ENCODE peak calls at places on chromosomes 11 and 22, in four cellular contexts. One of them, this sample, is unnamed.
A peak's percentile ranks its signal among the peaks of the same experiment; 100 is the strongest.

GRCh38 chr22:30564766-30565118 is 9.7 kb downstream of the GAL3ST1 start:
- DNase-seq in GM23338: peak; percentile 52
- DNase-seq in PC-3: no peak
- DNase-seq in MM.1S: no peak
- DNase-seq in this sample: no peak

GRCh38 chr11:45383229-45383628 is 97.1 kb upstream of the SYT13 start:
- DNase-seq in MM.1S: peak; percentile 25
- DNase-seq in PC-3: no peak
- DNase-seq in GM23338: no peak
- DNase-seq in this sample: no peak

GRCh38 chr11:128711136-128711535 is 17.3 kb downstream of the FLI1 start:
- DNase-seq in PC-3: peak; percentile 88
- DNase-seq in MM.1S: no peak
- DNase-seq in GM23338: no peak
- DNase-seq in this sample: peak; percentile 38

GRCh38 chr22:44026630-44027511 is 2.8 kb downstream of the PARVB start:
- DNase-seq in MM.1S: peak; percentile 87
- DNase-seq in PC-3: no peak
- DNase-seq in GM23338: no peak
- DNase-seq in this sample: no peak

GRCh38 chr11:116879789-116880402 is 42.5 kb upstream of the APOA1 start:
- DNase-seq in MM.1S: peak; percentile 74
- DNase-seq in GM23338: peak; percentile 81
- DNase-seq in PC-3: peak; percentile 86
- DNase-seq in this sample: peak; percentile 49

GRCh38 chr11:70331901-70332300 is 61.4 kb downstream of the PPFIA1 start:
- DNase-seq in MM.1S: no peak
- DNase-seq in PC-3: no peak
- DNase-seq in GM23338: no peak
- DNase-seq in this sample: no peak

GRCh38 chr22:29871684-29872083 is 11.3 kb upstream of the MTMR3 start:
- DNase-seq in MM.1S: no peak
- DNase-seq in PC-3: no peak
- DNase-seq in GM23338: peak; percentile 19
- DNase-seq in this sample: no peak

GRCh38 chr22:36419177-36419911 is 31.6 kb upstream of the MYH9 start:
- DNase-seq in GM23338: peak; percentile 38
- DNase-seq in PC-3: no peak
- DNase-seq in MM.1S: peak; percentile 84
- DNase-seq in this sample: no peak

GRCh38 chr22:42872821-42873220 is 15.7 kb upstream of the ARFGAP3 start:
- DNase-seq in GM23338: no peak
- DNase-seq in MM.1S: no peak
- DNase-seq in PC-3: no peak
- DNase-seq in this sample: no peak

GRCh38 chr22:25095869-25096268 is 103.8 kb upstream of the CRYBB3 start:
- DNase-seq in PC-3: no peak
- DNase-seq in GM23338: no peak
- DNase-seq in MM.1S: no peak
- DNase-seq in this sample: no peak

GRCh38 chr22:23764931-23765881 is 2.4 kb downstream of the C22orf15 start:
- DNase-seq in MM.1S: no peak
- DNase-seq in GM23338: no peak
- DNase-seq in PC-3: no peak
- DNase-seq in this sample: no peak

GRCh38 chr11:2168286-2169000 is 3.2 kb downstream of the TH start:
- DNase-seq in GM23338: no peak
- DNase-seq in MM.1S: no peak
- DNase-seq in PC-3: no peak
- DNase-seq in this sample: no peak

GRCh38 chr22:34861787-34862186 is 204.2 kb upstream of the ISX start:
- DNase-seq in PC-3: no peak
- DNase-seq in MM.1S: no peak
- DNase-seq in GM23338: no peak
- DNase-seq in this sample: no peak

GRCh38 chr11:1829039-1829820 is 5.6 kb upstream of the SYT8 start:
- DNase-seq in MM.1S: no peak
- DNase-seq in PC-3: peak; percentile 81
- DNase-seq in GM23338: no peak
- DNase-seq in this sample: peak; percentile 83

GRCh38 chr22:27546157-27546556 is 255.4 kb downstream of the MN1 start:
- DNase-seq in MM.1S: no peak
- DNase-seq in GM23338: no peak
- DNase-seq in PC-3: no peak
- DNase-seq in this sample: no peak

GRCh38 chr22:41636467-41636866 is 15.4 kb downstream of the XRCC6 start:
- DNase-seq in GM23338: no peak
- DNase-seq in MM.1S: no peak
- DNase-seq in PC-3: peak; percentile 76
- DNase-seq in this sample: no peak

GRCh38 chr22:41638124-41638523 is 17.0 kb downstream of the XRCC6 start:
- DNase-seq in GM23338: no peak
- DNase-seq in PC-3: no peak
- DNase-seq in MM.1S: no peak
- DNase-seq in this sample: no peak

GRCh38 chr22:41642711-41643110 is 21.6 kb downstream of the XRCC6 start:
- DNase-seq in PC-3: peak; percentile 6
- DNase-seq in GM23338: no peak
- DNase-seq in MM.1S: no peak
- DNase-seq in this sample: no peak

GRCh38 chr22:41641854-41642253 is 20.8 kb downstream of the XRCC6 start:
- DNase-seq in GM23338: no peak
- DNase-seq in PC-3: no peak
- DNase-seq in MM.1S: no peak
- DNase-seq in this sample: no peak

GRCh38 chr22:41638748-41639147 is 17.7 kb downstream of the XRCC6 start:
- DNase-seq in GM23338: no peak
- DNase-seq in MM.1S: no peak
- DNase-seq in PC-3: no peak
- DNase-seq in this sample: no peak
- TF ChIP-seq CTCF in GM23338: no peak
- TF ChIP-seq CTCF in MM.1S: no peak
- TF ChIP-seq CTCF in PC-3: no peak
- TF ChIP-seq CTCF in this sample: no peak

DNA sequence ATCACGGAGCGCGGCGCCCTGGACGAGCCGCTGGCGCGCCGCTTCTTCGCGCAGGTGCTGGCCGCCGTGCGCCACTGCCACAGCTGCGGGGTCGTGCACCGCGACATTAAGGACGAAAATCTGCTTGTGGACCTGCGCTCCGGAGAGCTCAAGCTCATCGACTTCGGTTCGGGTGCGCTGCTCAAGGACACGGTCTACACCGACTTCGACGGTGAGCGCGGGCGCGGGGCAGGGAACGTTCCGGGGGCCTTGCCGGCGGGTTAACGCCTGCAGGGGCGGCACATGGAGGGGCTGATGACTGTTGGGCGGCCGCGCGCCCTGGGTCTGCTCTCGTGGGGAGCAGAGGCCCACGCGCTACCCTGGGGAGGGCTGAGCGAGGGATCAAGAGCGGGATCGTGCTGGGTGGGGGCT is 1.0 kb downstream of the PIM3 start:
- DNase-seq in GM23338: peak; percentile 51
- DNase-seq in MM.1S: no peak
- DNase-seq in PC-3: no peak
- DNase-seq in this sample: no peak
- H3K27ac ChIP-seq in GM23338: no peak overlapping the region
- H3K27ac ChIP-seq in MM.1S: no peak overlapping the region
- H3K27ac ChIP-seq in PC-3: peak overlapping the region; percentile 25
- H3K27ac ChIP-seq in this sample: peak overlapping the region; percentile 92

DNA sequence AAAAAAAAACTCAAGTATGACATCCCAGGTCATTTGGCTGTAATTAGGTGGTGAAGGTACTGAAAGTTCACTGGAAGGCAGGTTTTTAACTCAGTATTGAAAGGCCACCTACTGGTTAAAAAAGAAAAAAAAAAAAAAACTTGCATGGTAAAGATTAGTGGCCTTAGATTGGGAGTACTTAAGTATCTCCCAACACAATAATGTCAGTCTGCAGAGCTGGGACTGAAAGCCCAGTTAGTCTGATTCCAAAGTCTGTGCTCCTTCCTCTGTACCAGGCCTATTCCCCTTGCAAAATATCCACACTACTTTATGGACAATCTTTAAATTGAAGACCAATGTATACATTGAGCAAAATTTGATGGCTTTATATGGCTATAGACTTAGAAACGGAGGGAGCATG is 85.5 kb downstream of the NOX4 start:
- DNase-seq in PC-3: peak; percentile 47
- DNase-seq in GM23338: peak; percentile 68
- DNase-seq in MM.1S: peak; percentile 15
- DNase-seq in this sample: peak; percentile 5
- TF ChIP-seq CTCF in PC-3: peak; percentile 60
- TF ChIP-seq CTCF in GM23338: peak; percentile 45
- TF ChIP-seq CTCF in MM.1S: no peak
- TF ChIP-seq CTCF in this sample: peak; percentile 32

GRCh38 chr11:67269401-67270255 is 3.4 kb downstream of the GRK2 start:
- DNase-seq in GM23338: no peak
- DNase-seq in PC-3: no peak
- DNase-seq in MM.1S: no peak
- DNase-seq in this sample: no peak
- H3K27ac ChIP-seq in GM23338: peak overlapping the region; percentile 72
- H3K27ac ChIP-seq in PC-3: no peak overlapping the region
- H3K27ac ChIP-seq in MM.1S: peak overlapping the region; percentile 94
- H3K27ac ChIP-seq in this sample: peak overlapping the region; percentile 96

GRCh38 chr11:120815260-120816100 is 208.4 kb upstream of the TBCEL start:
- DNase-seq in GM23338: peak; percentile 37
- DNase-seq in MM.1S: no peak
- DNase-seq in PC-3: peak; percentile 22
- DNase-seq in this sample: no peak
- TF ChIP-seq CTCF in GM23338: peak; percentile 59
- TF ChIP-seq CTCF in MM.1S: no peak
- TF ChIP-seq CTCF in PC-3: no peak
- TF ChIP-seq CTCF in this sample: no peak

GRCh38 chr11:9332655-9333054 is 18.3 kb upstream of the TMEM41B start:
- DNase-seq in GM23338: no peak
- DNase-seq in MM.1S: no peak
- DNase-seq in PC-3: no peak
- DNase-seq in this sample: no peak

DNA sequence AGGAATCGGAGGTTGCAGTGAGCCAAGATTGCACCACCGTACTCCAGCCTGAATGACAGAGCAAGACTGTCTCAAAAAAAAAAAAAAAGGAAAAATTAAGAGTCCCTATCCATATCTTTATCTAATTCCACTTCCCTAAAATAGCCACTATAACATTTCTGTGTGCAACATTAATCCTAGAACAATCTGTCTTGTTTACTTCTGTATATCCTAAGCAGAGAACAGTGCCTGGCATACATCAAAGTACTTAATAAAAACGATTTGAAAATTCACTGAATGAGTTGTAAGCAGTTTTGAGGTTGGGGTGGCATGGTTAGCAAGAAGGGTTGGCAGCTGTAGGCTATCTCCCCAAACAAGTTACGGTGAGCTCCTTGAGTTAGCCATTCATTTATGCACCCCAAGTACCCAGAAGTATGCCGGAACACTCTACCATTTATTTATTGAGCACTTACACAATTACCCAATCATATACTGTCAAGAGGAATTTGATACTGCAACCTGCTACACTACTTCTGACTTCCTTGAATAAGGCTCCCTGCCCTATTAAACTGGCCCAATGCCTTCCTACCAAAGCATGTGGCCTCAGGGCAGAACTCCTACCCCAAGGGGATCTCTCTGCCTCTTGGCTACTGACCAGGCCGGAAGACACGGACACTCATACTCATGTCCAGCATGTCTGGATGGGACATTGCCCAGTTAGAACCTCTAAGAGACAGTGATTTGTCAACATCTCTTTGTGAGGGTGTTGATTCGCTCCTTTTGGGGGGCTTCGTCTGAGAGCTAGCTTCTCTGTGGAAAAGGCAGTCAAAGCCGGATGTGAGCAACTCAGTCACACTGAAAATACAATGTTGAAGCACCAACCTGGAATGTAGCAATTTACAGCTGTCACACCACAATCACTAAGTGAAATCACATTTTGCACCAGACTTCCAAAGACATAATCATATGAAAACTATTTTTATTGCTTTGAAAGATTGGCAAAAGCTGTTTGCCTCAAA is 16.3 kb upstream of the TMEM41B start:
- DNase-seq in GM23338: no peak
- DNase-seq in PC-3: peak; percentile 90
- DNase-seq in MM.1S: no peak
- DNase-seq in this sample: peak; percentile 19
- H3K27ac ChIP-seq in GM23338: peak overlapping the region; percentile 63
- H3K27ac ChIP-seq in PC-3: peak overlapping the region; percentile 94
- H3K27ac ChIP-seq in MM.1S: no peak overlapping the region
- H3K27ac ChIP-seq in this sample: peak overlapping the region; percentile 61

GRCh38 chr11:15629690-15630321 is 515.1 kb downstream of the INSC start:
- DNase-seq in MM.1S: no peak
- DNase-seq in PC-3: no peak
- DNase-seq in GM23338: peak; percentile 88
- DNase-seq in this sample: peak; percentile 7
- TF ChIP-seq CTCF in MM.1S: peak; percentile 35
- TF ChIP-seq CTCF in PC-3: peak; percentile 18
- TF ChIP-seq CTCF in GM23338: peak; percentile 70
- TF ChIP-seq CTCF in this sample: no peak

GRCh38 chr11:111982532-111983186 is 42.5 kb upstream of the DLAT start:
- DNase-seq in PC-3: no peak
- DNase-seq in GM23338: peak; percentile 44
- DNase-seq in MM.1S: no peak
- DNase-seq in this sample: no peak

GRCh38 chr11:111982019-111982464 is 43.2 kb upstream of the DLAT start:
- DNase-seq in MM.1S: peak; percentile 79
- DNase-seq in PC-3: peak; percentile 84
- DNase-seq in GM23338: peak; percentile 96
- DNase-seq in this sample: peak; percentile 62

GRCh38 chr11:111981270-111981669 is 43.9 kb upstream of the DLAT start:
- DNase-seq in PC-3: no peak
- DNase-seq in GM23338: no peak
- DNase-seq in MM.1S: no peak
- DNase-seq in this sample: no peak

GRCh38 chr11:111978028-111978771 is 41.1 kb downstream of the DIXDC1 start:
- DNase-seq in PC-3: peak; percentile 63
- DNase-seq in MM.1S: no peak
- DNase-seq in GM23338: peak; percentile 92
- DNase-seq in this sample: peak; percentile 68

GRCh38 chr11:111980062-111980461 is 42.9 kb downstream of the DIXDC1 start:
- DNase-seq in GM23338: no peak
- DNase-seq in MM.1S: no peak
- DNase-seq in PC-3: no peak
- DNase-seq in this sample: no peak
- H3K27ac ChIP-seq in GM23338: no peak overlapping the region
- H3K27ac ChIP-seq in MM.1S: no peak overlapping the region
- H3K27ac ChIP-seq in PC-3: no peak overlapping the region
- H3K27ac ChIP-seq in this sample: no peak overlapping the region

DNA sequence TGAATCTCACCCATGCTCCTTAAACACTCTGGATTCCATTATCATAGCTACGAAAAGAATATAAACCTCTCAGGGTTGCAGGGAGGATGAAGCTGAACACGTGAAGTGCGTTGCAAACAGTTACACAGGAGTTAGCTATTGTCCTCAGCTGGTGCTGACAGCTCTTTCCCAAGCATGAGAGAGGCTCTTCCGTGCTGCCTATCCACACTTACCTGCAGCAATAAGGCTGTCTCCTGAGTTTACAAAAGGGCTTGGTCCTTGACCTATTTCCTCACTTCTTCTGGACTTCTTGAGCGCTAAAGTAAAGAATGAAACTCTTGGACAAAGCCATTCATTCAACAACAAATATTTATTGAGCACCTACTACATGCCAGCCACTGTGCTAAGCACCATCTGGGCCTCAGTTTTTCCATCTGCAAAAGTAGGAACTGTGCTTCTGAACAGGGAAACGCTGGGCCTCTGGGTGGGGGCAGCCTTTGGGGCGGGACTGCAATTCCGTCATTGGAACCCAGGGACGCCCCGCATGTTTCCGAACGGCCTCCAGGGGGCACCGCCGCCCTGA is 749 bp upstream of the ARL2 start:
- DNase-seq in GM23338: peak; percentile 94
- DNase-seq in MM.1S: peak; percentile 90
- DNase-seq in PC-3: peak; percentile 92
- DNase-seq in this sample: peak; percentile 90
- TF ChIP-seq CTCF in GM23338: peak; percentile 86
- TF ChIP-seq CTCF in MM.1S: peak; percentile 71
- TF ChIP-seq CTCF in PC-3: peak; percentile 80
- TF ChIP-seq CTCF in this sample: no peak

This sample was measured in RWPE1.